ENCODE peak calls at places on chromosomes 12 and 14, in ten cellular contexts. Q is kidney tubule cell; T is cerebellum; O is hypothalamus; Y is adipocyte; A is neural crest cell; M is H54; G is GM13976; V is colonic mucosa; S is CD4-positive, alpha-beta T cell. H is an unnamed sample.

GRCh38 chr12:122081108-122081696 is 2.6 kb downstream of the MLXIP start:
- DNase-seq in Q (peak), T (no peak), O (no peak), Y (peak), A (no peak), M (peak), G (no peak), V (peak), S (no peak), H (no peak)

GRCh38 chr12:88509851-88510250 is 70.4 kb downstream of the KITLG start:
- DNase-seq in Q (no peak), T (no peak), O (no peak), Y (no peak), A (no peak), M (no peak), G (no peak), V (no peak), S (no peak), H (no peak)

GRCh38 chr12:49616533-49617219 is 6.7 kb upstream of the PRPF40B start:
- DNase-seq in Q (no peak), T (no peak), O (no peak), Y (no peak), A (no peak), M (no peak), G (no peak), V (no peak), S (no peak), H (no peak)

GRCh38 chr12:62632521-62632920 is 165.9 kb downstream of the MON2 start:
- DNase-seq in Q (no peak), T (peak), O (no peak), Y (peak), A (peak), M (peak), G (peak), V (peak), S (no peak), H (peak)

GRCh38 chr12:131391399-131391798 is 319.5 kb upstream of the SFSWAP start:
- DNase-seq in Q (no peak), T (no peak), O (no peak), Y (no peak), A (no peak), M (no peak), G (no peak), V (no peak), S (no peak), H (no peak)

GRCh38 chr12:56751712-56752598 is at the start of gene PRIM1:
- DNase-seq in Q (peak), T (peak), O (peak), Y (peak), A (peak), M (peak), G (peak), V (peak), S (peak), H (peak)

GRCh38 chr12:98745578-98746391 is 100.7 kb downstream of the APAF1 start:
- DNase-seq in Q (no peak), T (no peak), O (no peak), Y (peak), A (no peak), M (no peak), G (peak), V (no peak), S (no peak), H (no peak)

GRCh38 chr12:56114084-56114483 is 2.3 kb upstream of the RPL41 start:
- DNase-seq in Q (no peak), T (no peak), O (no peak), Y (no peak), A (no peak), M (no peak), G (no peak), V (no peak), S (no peak), H (no peak)

GRCh38 chr12:83016226-83016835 is 329.6 kb downstream of the TMTC2 start:
- DNase-seq in Q (peak), T (peak), O (no peak), Y (peak), A (no peak), M (peak), G (no peak), V (no peak), S (no peak), H (no peak)

GRCh38 chr12:3973269-3973884 is 100.2 kb upstream of the PARP11 start:
- DNase-seq in Q (no peak), T (no peak), O (no peak), Y (no peak), A (no peak), M (no peak), G (no peak), V (no peak), S (no peak), H (no peak)

GRCh38 chr12:52788876-52789636 is 6.9 kb downstream of the KRT3 start:
- DNase-seq in Q (no peak), T (no peak), O (no peak), Y (no peak), A (no peak), M (no peak), G (no peak), V (no peak), S (no peak), H (no peak)

GRCh38 chr12:108570743-108571603 is 8.6 kb downstream of the ISCU start:
- DNase-seq in Q (peak), T (no peak), O (no peak), Y (peak), A (no peak), M (no peak), G (no peak), V (peak), S (no peak), H (no peak)

GRCh38 chr14:65676361-65677014 is 264.0 kb downstream of the FUT8 start:
- DNase-seq in Q (no peak), T (no peak), O (no peak), Y (no peak), A (no peak), M (no peak), G (no peak), V (no peak), S (no peak), H (no peak)

GRCh38 chr12:16165506-16165905 is 112.0 kb downstream of the SLC15A5 start:
- DNase-seq in Q (peak), T (no peak), O (no peak), Y (peak), A (peak), M (no peak), G (no peak), V (peak), S (no peak), H (no peak)

GRCh38 chr14:68210729-68211299 is 391.2 kb downstream of the RAD51B start:
- DNase-seq in Q (peak), T (no peak), O (no peak), Y (peak), A (no peak), M (no peak), G (peak), V (no peak), S (peak), H (no peak)